ENCODE peak calls at places on chromosomes 5 and 9, in five cellular contexts. U is sigmoid colon, O is GM12878, P is GM23338, H is Panc1. X is an unnamed sample.

GRCh38 chr5:93572773-93573626 is 8.0 kb downstream of the NR2F1-AS1 start:
- DNase-seq in U (no peak), H (no peak), O (no peak), P (peak), X (no peak)

GRCh38 chr5:2007906-2008437 is 125.2 kb upstream of the IRX4 start:
- DNase-seq in H (no peak), O (no peak), U (peak), P (peak), X (no peak)

GRCh38 chr9:90702431-90702830 is 59.8 kb upstream of the DIRAS2 start:
- DNase-seq in H (no peak), P (no peak), O (no peak), U (no peak), X (no peak)

GRCh38 chr5:87061046-87061445 is 206.6 kb upstream of the RASA1 start:
- DNase-seq in O (no peak), U (no peak), P (no peak), H (no peak), X (no peak)

GRCh38 chr5:160493806-160494317 is 72.2 kb downstream of the PTTG1 start:
- DNase-seq in O (no peak), P (no peak), U (no peak), H (no peak), X (no peak)

GRCh38 chr9:122562134-122562760 is 9.3 kb downstream of the OR1N2 start:
- DNase-seq in O (no peak), P (peak), U (no peak), H (no peak), X (no peak)

GRCh38 chr9:16726718-16727451 is 143.6 kb downstream of the BNC2 start:
- DNase-seq in P (peak), U (peak), O (no peak), H (no peak), X (no peak)

GRCh38 chr5:150485770-150486401 is 22.0 kb upstream of the NDST1 start:
- DNase-seq in H (no peak), U (peak), O (no peak), P (peak), X (peak)

GRCh38 chr5:172685036-172685435 is 44.0 kb downstream of the NEURL1B start:
- DNase-seq in U (no peak), P (no peak), O (no peak), H (no peak), X (no peak)

GRCh38 chr9:113993838-113994540 is 84.1 kb downstream of the AMBP start:
- DNase-seq in O (no peak), U (peak), H (no peak), P (no peak), X (no peak)
- TF ChIP-seq POLR2AphosphoS5 in O (no peak), U (no peak), H (no peak), P (no peak), X (no peak)

DNA sequence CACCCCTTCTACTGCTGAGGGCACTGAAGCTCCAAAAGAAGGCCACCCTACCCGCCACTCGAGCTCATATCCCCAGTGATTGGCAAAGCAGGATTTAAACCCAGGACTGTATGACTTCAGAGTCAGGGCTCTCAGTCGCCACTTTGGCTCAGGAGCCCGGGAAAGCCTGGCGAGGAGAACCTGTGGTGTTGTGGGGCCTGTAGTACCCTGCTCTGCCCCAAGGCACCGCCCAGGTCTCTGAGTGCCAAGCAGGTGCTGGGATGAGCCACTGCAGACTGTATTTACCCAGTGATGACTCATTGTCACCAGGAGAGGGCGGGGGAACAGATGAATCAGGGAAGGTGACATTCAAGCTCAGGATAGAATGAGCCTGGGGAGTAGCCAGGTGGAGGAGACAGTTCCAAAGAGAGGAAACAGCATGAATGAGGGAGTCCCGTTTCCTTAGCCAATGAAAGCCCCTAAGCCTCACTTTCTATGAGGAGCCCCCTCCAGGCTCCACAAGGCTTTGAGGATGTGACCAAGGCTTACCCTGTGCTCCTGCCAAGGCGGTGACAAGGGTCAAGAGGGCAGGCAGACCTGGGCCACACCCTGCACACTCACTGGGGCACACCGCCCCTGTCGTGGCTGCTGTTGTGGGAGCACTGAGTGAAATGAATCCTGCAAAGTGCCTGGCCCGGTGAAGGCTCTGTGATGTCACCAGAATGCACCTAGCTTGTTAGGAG is 17.8 kb upstream of the DPM2 start:
- DNase-seq in U (peak), O (no peak), H (peak), P (peak), X (peak)
- TF ChIP-seq POLR2AphosphoS5 in U (peak), O (no peak), H (no peak), P (no peak), X (no peak)

GRCh38 chr5:68227532-68228160 is 12.1 kb downstream of the PIK3R1 start:
- DNase-seq in P (no peak), H (no peak), O (no peak), U (no peak), X (no peak)

GRCh38 chr5:68224561-68225187 is 9.1 kb downstream of the PIK3R1 start:
- DNase-seq in O (no peak), H (no peak), U (no peak), P (no peak), X (no peak)

GRCh38 chr5:68225911-68226563 is 10.5 kb downstream of the PIK3R1 start:
- DNase-seq in H (no peak), U (no peak), P (no peak), O (no peak), X (no peak)

GRCh38 chr5:68226564-68227073 is 11.1 kb downstream of the PIK3R1 start:
- DNase-seq in H (no peak), U (no peak), O (no peak), P (no peak), X (no peak)

GRCh38 chr5:68225188-68225910 is 9.8 kb downstream of the PIK3R1 start:
- DNase-seq in P (no peak), U (peak), O (no peak), H (no peak), X (no peak)
- TF ChIP-seq POLR2AphosphoS5 in P (no peak), U (no peak), O (no peak), H (no peak), X (no peak)

GRCh38 chr9:94950040-94950732 is 223.7 kb downstream of the AOPEP start:
- DNase-seq in H (no peak), P (peak), U (no peak), O (no peak), X (no peak)
- TF ChIP-seq POLR2AphosphoS5 in H (no peak), P (no peak), U (no peak), O (no peak), X (no peak)

X was measured in GM12891.